ENCODE peak calls at places on chromosomes 6 and 20, in ten cellular contexts. B, G, K, E, A, N, W, R, U and T are unnamed samples.

GRCh38 chr6:44086931-44087574 is 40.2 kb downstream of the MRPL14 start:
- DNase-seq in N (peak; percentile 73), K (no peak), R (no peak), B (no peak), E (no peak), U (no peak), A (no peak), G (no peak), W (no peak), T (no peak)

GRCh38 chr20:57838670-57839142 is 128.9 kb upstream of the PMEPA1 start:
- DNase-seq in G (no peak), N (no peak), B (no peak), W (peak; percentile 38), K (no peak), E (no peak), U (no peak), A (no peak), R (no peak), T (peak; percentile 54)

GRCh38 chr6:104134876-104135275 is 724.8 kb downstream of the HACE1 start:
- DNase-seq in U (no peak), B (no peak), K (no peak), R (no peak), E (no peak), W (no peak), G (no peak), A (no peak), N (no peak), T (no peak)

GRCh38 chr6:169851641-169852503 is 100.5 kb downstream of the ERMARD start:
- DNase-seq in U (no peak), E (peak; percentile 64), R (no peak), W (peak; percentile 46), G (no peak), B (no peak), K (no peak), N (peak; percentile 21), A (no peak), T (peak; percentile 5)

GRCh38 chr6:27145731-27146455 is 101.6 kb upstream of the PRSS16 start:
- DNase-seq in R (peak; percentile 46), N (peak; percentile 89), U (peak; percentile 84), B (no peak), W (peak; percentile 63), E (peak; percentile 94), G (peak; percentile 94), A (no peak), K (peak; percentile 88), T (peak; percentile 79)

GRCh38 chr20:51594206-51594998 is 51.9 kb upstream of the NFATC2 start:
- DNase-seq in N (no peak), W (no peak), G (peak; percentile 77), K (no peak), U (no peak), R (no peak), B (no peak), E (no peak), A (no peak), T (peak; percentile 37)

GRCh38 chr6:81769834-81770233 is 17.4 kb upstream of the TENT5A start:
- DNase-seq in K (no peak), G (no peak), A (no peak), W (no peak), U (no peak), N (no peak), B (no peak), R (no peak), E (no peak), T (no peak)

GRCh38 chr6:157982580-157983438 is 1.1 kb downstream of the SYNJ2 start:
- DNase-seq in G (peak; percentile 64), N (no peak), U (no peak), A (peak; percentile 47), K (peak; percentile 77), E (no peak), W (no peak), R (no peak), B (peak; percentile 54), T (no peak)

DNA sequence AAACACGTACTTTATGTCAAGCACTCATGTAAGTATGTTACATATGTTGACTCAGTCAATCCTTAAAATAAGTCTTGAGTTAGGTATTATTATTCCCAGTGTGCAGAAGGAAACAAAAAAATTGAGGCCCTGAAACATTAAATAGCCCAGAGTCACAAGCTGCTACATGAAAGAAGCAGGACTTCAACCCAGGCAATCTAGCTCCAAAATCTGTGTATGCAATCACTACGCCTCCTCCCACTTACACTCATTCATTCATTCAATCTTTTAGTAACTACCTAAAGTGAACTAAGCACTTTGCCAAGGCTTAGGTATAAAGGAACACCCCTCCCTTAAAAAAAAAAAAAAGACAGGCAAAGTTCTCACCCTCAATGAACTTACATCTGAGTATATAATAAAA is 9.3 kb downstream of the ARHGAP18 start:
- DNase-seq in N (no peak), U (no peak), R (no peak), B (no peak), E (no peak), W (no peak), G (no peak), A (no peak), K (no peak), T (no peak)
- H3K4me1 ChIP-seq in N (peaks cover 35% of the 10 kb centered on the region), U (peaks cover 46% of the 10 kb centered on the region), R (no peaks in the 10 kb centered on the region), B (peaks cover 22% of the 10 kb centered on the region), E (no peaks in the 10 kb centered on the region), W (no peaks in the 10 kb centered on the region), G (no peaks in the 10 kb centered on the region), A (peaks cover 3% of the 10 kb centered on the region), K (peaks cover 26% of the 10 kb centered on the region), T (peaks cover 2% of the 10 kb centered on the region)

GRCh38 chr6:110398778-110399177 is 16.6 kb downstream of the DDO start:
- DNase-seq in W (no peak), N (no peak), K (no peak), E (no peak), A (no peak), R (no peak), B (no peak), U (no peak), G (no peak), T (no peak)

GRCh38 chr6:110399219-110400071 is 15.9 kb downstream of the DDO start:
- DNase-seq in K (no peak), U (no peak), N (no peak), B (no peak), E (no peak), R (no peak), G (peak; percentile 68), A (no peak), W (no peak), T (no peak)

GRCh38 chr6:110401585-110402176 is 13.7 kb downstream of the DDO start:
- DNase-seq in R (no peak), A (no peak), U (no peak), W (no peak), N (no peak), K (no peak), G (no peak), B (no peak), E (no peak), T (no peak)

GRCh38 chr6:110404602-110405001 is 10.8 kb downstream of the DDO start:
- DNase-seq in W (no peak), A (no peak), R (no peak), U (no peak), K (no peak), N (no peak), B (no peak), E (no peak), G (no peak), T (no peak)

DNA sequence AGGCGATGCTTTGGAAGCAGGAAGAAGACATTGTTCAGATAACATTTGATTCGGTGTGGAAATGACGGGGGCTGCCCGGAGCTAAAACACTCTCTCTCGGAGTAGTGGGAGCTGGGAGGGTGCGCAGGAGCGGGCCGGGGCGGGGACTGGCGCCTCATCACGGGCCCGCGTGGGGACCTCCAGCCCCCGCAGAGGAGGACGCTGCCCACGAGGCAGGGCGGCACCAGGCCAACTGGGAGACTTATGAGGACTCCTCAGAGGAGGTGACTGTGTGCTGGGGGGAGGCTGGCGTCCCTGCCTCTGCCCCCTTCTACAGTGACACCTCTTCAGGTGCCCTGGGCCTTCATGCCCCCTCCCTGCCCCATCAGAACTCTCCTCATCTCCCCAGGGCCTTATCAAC is 15.2 kb downstream of the DDO start:
- DNase-seq in W (no peak), A (no peak), B (no peak), U (no peak), E (no peak), G (no peak), R (no peak), K (no peak), N (no peak), T (no peak)
- H3K4me3 ChIP-seq in W (no peak overlapping the region), A (no peak overlapping the region), B (no peak overlapping the region), U (no peak overlapping the region), E (peak overlapping the region; percentile 58), G (peak overlapping the region; percentile 51), R (peak overlapping the region; percentile 53), K (peak overlapping the region; percentile 37), N (peak overlapping the region; percentile 25), T (peak overlapping the region; percentile 17)

DNA sequence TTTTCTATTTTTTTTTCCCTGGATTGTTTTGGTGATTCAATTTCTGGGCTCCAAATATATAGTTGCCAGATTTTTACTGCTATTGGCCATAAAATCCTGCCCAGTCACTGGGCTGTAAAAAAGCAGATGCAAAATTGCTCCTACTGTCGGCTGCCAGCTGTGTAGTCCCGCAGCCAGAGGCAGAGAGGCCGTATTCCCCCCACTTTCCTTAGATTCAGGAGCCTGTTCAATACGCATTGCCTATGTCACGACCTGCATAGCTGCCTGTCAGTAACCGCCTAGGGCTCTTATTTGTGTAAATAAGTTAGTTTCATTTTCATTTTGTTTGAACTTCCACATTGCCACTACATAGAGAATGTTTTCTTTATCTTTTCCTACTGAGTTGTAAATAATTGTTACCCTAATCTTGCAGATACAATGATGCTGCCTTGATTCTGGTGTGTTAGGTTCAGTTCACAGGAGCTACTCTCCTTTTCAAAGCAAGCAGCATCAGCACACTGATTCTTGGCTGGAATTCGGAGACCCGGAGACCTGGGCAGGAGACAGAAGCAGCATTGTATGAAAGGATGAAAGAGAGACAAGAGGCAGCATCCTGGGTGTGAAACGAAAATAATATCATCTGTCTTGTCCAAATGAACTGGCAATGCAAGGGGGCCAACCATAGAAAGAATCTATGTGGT is 46.0 kb upstream of the UST start:
- DNase-seq in E (no peak), G (no peak), W (no peak), K (no peak), B (peak; percentile 5), A (no peak), R (no peak), N (no peak), U (no peak), T (no peak)
- TF ChIP-seq EP300 in E (no peak), G (no peak), W (no peak), K (no peak), B (no peak), A (no peak), R (no peak), N (no peak), U (no peak), T (no peak)

DNA sequence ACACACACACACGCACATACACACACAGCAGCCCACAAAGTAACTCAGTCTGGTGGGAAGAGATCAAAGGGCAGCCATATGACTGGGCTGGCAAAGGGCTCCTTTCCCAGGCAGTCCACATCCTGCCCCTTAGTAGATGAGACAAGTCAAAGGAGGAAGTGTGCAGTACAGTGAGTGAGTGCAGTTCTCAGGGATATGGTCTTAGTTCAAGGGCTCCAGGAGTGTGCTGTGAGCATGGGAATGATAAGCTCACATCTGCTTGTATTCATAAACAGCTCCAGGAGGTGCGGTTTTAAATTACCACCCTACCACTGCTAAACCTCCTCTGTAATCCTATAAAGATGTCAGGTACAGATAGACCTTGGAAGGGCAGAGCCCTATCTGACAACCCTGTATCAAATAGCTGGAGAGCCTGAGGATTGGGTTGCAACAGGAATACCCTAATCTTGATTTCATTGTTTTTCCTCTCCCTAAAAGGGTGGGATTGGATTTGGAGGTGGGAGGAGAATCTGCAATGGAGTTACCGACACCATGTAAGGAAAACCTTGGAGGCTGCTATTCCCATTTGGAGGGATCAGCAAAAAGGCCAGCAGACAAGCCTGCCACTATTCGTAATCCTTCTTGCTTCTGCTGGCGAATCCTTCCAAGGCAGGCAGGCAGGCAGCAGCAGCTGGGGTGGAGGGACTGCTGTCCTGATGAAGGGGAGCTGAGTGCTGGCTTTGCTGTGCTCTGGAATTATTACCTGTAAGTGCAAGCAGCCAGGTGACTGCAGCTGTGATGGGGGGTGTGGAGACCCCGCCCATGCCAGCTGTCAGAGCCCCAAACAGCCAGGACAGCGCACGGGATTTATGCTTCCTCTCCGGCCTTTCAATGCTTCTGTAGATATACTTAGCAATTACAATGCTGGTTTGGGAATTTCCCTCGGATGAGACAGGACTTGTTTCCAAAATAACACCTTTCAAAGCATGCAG is 342.7 kb downstream of the PRL start:
- DNase-seq in W (no peak), U (no peak), E (no peak), G (no peak), K (no peak), N (no peak), R (no peak), B (no peak), A (no peak), T (peak; percentile 17)
- H3K4me1 ChIP-seq in W (no peaks in the 10 kb centered on the region), U (peaks cover 11% of the 10 kb centered on the region), E (peaks cover 31% of the 10 kb centered on the region), G (peaks cover 25% of the 10 kb centered on the region), K (peaks cover 10% of the 10 kb centered on the region), N (peaks cover 25% of the 10 kb centered on the region), R (no peaks in the 10 kb centered on the region), B (peaks cover 20% of the 10 kb centered on the region), A (peaks cover 13% of the 10 kb centered on the region), T (peaks cover 25% of the 10 kb centered on the region)